ENCODE peak calls at places on chromosomes 12 and 14, in seven cellular contexts. Z is CD8-positive, alpha-beta T cell; P is right cardiac atrium; G is mammary epithelial cell; J is PC-3; O is cardiac muscle cell; B is uterus. Q is an unnamed sample.

GRCh38 chr12:123142518-123142840 is 8.4 kb downstream of the PITPNM2 start:
- DNase-seq in Z (no peak), P (no peak), G (no peak), J (no peak), O (no peak), B (no peak), Q (no peak)

GRCh38 chr12:16118586-16118985 is 158.9 kb downstream of the SLC15A5 start:
- DNase-seq in Z (no peak), P (no peak), G (no peak), J (no peak), O (no peak), B (no peak), Q (no peak)

GRCh38 chr14:104206281-104206904 is 68.0 kb downstream of the KIF26A start:
- DNase-seq in Z (no peak), P (peak), G (no peak), J (no peak), O (peak), B (no peak), Q (no peak)

GRCh38 chr12:127150479-127150878 is 1116.5 kb upstream of the TMEM132C start:
- DNase-seq in Z (no peak), P (no peak), G (no peak), J (peak), O (no peak), B (no peak), Q (no peak)

GRCh38 chr12:99261256-99261655 is 386.3 kb upstream of the GARIN6 start:
- DNase-seq in Z (no peak), P (no peak), G (no peak), J (no peak), O (no peak), B (no peak), Q (no peak)

GRCh38 chr12:77591959-77592358 is 238.7 kb upstream of the NAV3 start:
- DNase-seq in Z (no peak), P (peak), G (no peak), J (no peak), O (peak), B (no peak), Q (no peak)

GRCh38 chr14:96754162-96754844 is 42.9 kb upstream of the VRK1 start:
- DNase-seq in Z (no peak), P (no peak), G (peak), J (peak), O (no peak), B (no peak), Q (no peak)

GRCh38 chr14:95360828-95361227 is 41.1 kb upstream of the CLMN start:
- DNase-seq in Z (no peak), P (no peak), G (no peak), J (no peak), O (no peak), B (no peak), Q (no peak)

GRCh38 chr12:68263366-68263765 is 10.0 kb upstream of the IL22 start:
- DNase-seq in Z (no peak), P (no peak), G (no peak), J (no peak), O (no peak), B (no peak), Q (no peak)

GRCh38 chr12:31217356-31218130 is 108.4 kb downstream of the SINHCAF start:
- DNase-seq in Z (no peak), P (no peak), G (no peak), J (no peak), O (no peak), B (no peak), Q (no peak)

GRCh38 chr12:27257104-27257848 is 13.2 kb downstream of the STK38L start:
- DNase-seq in Z (no peak), P (no peak), G (no peak), J (no peak), O (no peak), B (no peak), Q (no peak)

GRCh38 chr12:130016194-130016593 is 112.4 kb upstream of the TMEM132D start:
- DNase-seq in Z (no peak), P (no peak), G (no peak), J (no peak), O (no peak), B (no peak), Q (no peak)

GRCh38 chr14:105260826-105261438 is 12.6 kb downstream of the BTBD6 start:
- DNase-seq in Z (no peak), P (peak), G (no peak), J (no peak), O (no peak), B (no peak), Q (no peak)

GRCh38 chr12:79691299-79692248 is 810 bp upstream of the PAWR start:
- DNase-seq in Z (no peak), P (no peak), G (peak), J (peak), O (peak), B (peak), Q (peak)

GRCh38 chr12:113214938-113215400 is 6.3 kb upstream of the TPCN1 start:
- DNase-seq in Z (no peak), P (peak), G (peak), J (peak), O (no peak), B (peak), Q (no peak)

GRCh38 chr12:112102127-112102526 is 6.5 kb downstream of the NAA25 start:
- DNase-seq in Z (no peak), P (no peak), G (no peak), J (no peak), O (no peak), B (no peak), Q (no peak)

GRCh38 chr14:32985881-32986280 is 47.2 kb downstream of the NPAS3 start:
- DNase-seq in Z (no peak), P (no peak), G (no peak), J (no peak), O (no peak), B (no peak), Q (peak)

GRCh38 chr12:52518574-52519469 is 1.4 kb downstream of the KRT5 start:
- DNase-seq in Z (no peak), P (no peak), G (peak), J (no peak), O (no peak), B (no peak), Q (no peak)

GRCh38 chr14:67228325-67228984 is 12.8 kb upstream of the PALS1 start:
- DNase-seq in Z (no peak), P (no peak), G (peak), J (peak), O (no peak), B (no peak), Q (no peak)

GRCh38 chr12:77102691-77103090 is 37.3 kb upstream of the E2F7 start:
- DNase-seq in Z (no peak), P (no peak), G (peak), J (peak), O (no peak), B (no peak), Q (no peak)

GRCh38 chr14:64938972-64939816 is 3.4 kb downstream of the GPX2 start:
- DNase-seq in Z (no peak), P (no peak), G (no peak), J (no peak), O (no peak), B (no peak), Q (no peak)

GRCh38 chr14:61774861-61775260 is 12.6 kb downstream of the SNAPC1 start:
- DNase-seq in Z (no peak), P (no peak), G (no peak), J (peak), O (no peak), B (no peak), Q (no peak)

GRCh38 chr14:46973295-46973694 is 321.7 kb upstream of the RPL10L start:
- DNase-seq in Z (no peak), P (no peak), G (no peak), J (no peak), O (no peak), B (no peak), Q (no peak)

GRCh38 chr12:62789856-62790255 is 145.1 kb downstream of the PPM1H start:
- DNase-seq in Z (no peak), P (no peak), G (no peak), J (no peak), O (no peak), B (no peak), Q (no peak)

GRCh38 chr12:125295550-125295949 is 230.3 kb downstream of the AACS start:
- DNase-seq in Z (no peak), P (no peak), G (no peak), J (no peak), O (no peak), B (no peak), Q (no peak)

GRCh38 chr12:91817512-91817911 is 328.1 kb downstream of the BTG1 start:
- DNase-seq in Z (no peak), P (no peak), G (peak), J (peak), O (no peak), B (no peak), Q (no peak)

GRCh38 chr12:32069071-32069470 is 37.6 kb upstream of the BICD1 start:
- DNase-seq in Z (no peak), P (no peak), G (no peak), J (no peak), O (no peak), B (no peak), Q (no peak)

GRCh38 chr12:14931359-14931758 is 7.0 kb downstream of the ERP27 start:
- DNase-seq in Z (no peak), P (no peak), G (no peak), J (peak), O (no peak), B (no peak), Q (no peak)

GRCh38 chr14:59337151-59337611 is 128.0 kb downstream of the GPR135 start:
- DNase-seq in Z (no peak), P (peak), G (no peak), J (no peak), O (no peak), B (peak), Q (no peak)

DNA sequence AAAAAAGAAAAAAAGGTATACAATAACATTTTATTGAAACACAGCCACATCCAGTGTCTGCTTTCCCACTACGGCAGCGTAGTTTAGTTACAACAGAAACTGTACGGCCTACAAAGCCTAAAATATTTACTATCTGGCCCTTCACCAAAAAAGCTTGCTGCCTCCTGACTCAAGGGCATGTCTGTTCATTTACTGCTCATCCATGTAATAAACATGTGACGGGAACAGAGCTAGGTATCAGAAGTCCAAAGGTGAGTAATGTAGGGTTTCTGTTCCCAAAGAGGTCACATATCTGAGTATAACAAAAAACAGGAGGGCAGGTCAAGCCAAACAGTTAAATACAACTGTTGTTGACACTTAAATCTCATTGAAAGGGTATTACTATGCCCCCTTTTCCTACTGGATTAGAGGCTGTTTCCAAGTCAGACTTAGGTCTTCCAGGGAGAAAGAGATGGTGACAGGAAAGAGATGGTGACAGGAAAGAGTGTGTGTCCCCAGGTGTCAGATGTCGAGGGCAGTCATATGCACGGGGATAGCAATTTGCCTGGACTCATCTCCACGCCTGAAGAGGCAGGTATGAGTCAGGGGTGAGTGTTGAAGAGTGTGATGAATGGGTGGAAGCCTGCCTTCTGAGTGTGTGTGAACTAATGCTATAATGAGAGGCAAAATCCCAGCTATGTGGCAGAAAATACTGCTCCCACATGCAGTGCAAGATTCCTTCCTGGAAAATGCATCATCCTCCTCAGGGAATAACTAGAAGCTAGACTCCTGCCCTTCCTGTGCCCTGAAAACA is 77.7 kb downstream of the MAP3K9 start:
- DNase-seq in Z (no peak), P (no peak), G (peak), J (peak), O (no peak), B (no peak), Q (no peak)
- H3K27ac ChIP-seq in Z (no peak), P (no peak), G (peak), J (peak), O (no peak), B (no peak), Q (no peak)

DNA sequence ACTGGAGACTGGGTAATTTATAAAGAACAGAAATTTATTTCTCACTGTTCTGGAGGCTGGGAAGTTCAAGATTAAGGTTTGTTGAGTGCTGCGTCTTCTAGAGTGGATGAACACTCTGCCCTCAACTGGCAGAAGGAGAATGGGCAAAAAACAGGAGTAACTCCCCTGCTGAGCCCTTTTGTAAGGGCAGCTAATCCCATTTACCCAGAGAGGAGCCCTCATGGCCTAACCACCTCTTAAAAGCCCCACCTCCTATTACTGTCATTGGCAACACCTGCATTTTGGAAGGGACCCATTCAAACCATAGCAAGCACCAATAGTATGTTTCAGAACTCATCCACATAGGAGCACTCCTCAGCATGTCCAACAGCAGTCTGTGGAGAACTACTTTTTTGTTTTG is 47.4 kb downstream of the BORCS5 start:
- DNase-seq in Z (no peak), P (no peak), G (no peak), J (no peak), O (no peak), B (no peak), Q (no peak)
- H3K27ac ChIP-seq in Z (no peak), P (no peak), G (no peak), J (no peak), O (no peak), B (peak), Q (no peak)

GRCh38 chr12:12983420-12984035 is 16.5 kb downstream of the HEBP1 start:
- DNase-seq in Z (no peak), P (no peak), G (peak), J (peak), O (peak), B (peak), Q (peak)
- H3K27ac ChIP-seq in Z (no peak), P (no peak), G (no peak), J (no peak), O (no peak), B (peak), Q (peak)

GRCh38 chr14:51562816-51563215 is 88.9 kb upstream of the FRMD6 start:
- DNase-seq in Z (no peak), P (no peak), G (peak), J (peak), O (no peak), B (no peak), Q (no peak)
- H3K27ac ChIP-seq in Z (no peak), P (no peak), G (no peak), J (no peak), O (no peak), B (no peak), Q (no peak)

DNA sequence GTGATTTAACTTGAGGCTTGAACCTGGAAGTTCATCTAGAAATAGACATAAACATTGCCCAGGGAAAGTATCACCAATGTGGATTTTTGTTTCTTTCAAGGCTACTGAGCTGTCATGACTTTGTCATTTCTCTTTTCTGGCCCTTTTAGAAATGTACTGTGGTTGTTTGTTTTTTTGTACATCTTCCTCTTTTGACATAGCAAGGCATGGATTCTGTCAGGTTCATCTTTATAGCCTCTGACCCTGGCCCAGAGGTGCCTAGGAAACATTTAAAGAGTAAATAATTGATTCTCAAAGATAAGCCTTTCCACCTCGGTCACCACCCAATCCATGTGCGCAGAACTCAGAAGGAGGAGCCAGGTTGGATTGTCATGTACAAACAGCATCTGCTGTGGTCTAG is 8.6 kb downstream of the CHST11 start:
- DNase-seq in Z (no peak), P (no peak), G (no peak), J (no peak), O (no peak), B (no peak), Q (no peak)
- H3K27ac ChIP-seq in Z (no peak), P (no peak), G (no peak), J (no peak), O (no peak), B (no peak), Q (no peak)

DNA sequence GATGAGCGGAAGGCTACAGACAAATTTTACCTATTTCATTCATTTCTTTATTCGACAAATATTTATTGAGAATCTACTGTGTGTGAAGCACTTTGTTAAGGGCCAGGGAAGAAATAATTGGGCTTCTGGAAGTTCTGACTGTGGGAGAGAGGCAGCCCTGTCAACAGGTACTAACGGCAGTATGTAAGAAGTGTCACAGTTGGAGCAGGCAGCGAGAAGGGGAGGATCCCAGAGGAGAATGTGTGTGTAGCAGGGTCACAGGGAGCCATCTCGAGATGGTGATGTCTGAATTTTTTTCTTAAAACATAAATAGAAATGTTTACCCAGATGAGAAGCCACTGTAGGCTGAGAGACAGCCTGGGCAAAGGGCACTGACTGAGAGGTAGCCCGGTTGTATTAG is 163.3 kb upstream of the SLC38A2 start:
- DNase-seq in Z (no peak), P (no peak), G (no peak), J (no peak), O (peak), B (no peak), Q (no peak)
- H3K27ac ChIP-seq in Z (no peak), P (no peak), G (no peak), J (no peak), O (peak), B (peak), Q (no peak)

GRCh38 chr14:75222208-75222701 is 45.8 kb upstream of the TMED10 start:
- DNase-seq in Z (no peak), P (no peak), G (peak), J (no peak), O (no peak), B (no peak), Q (no peak)
- H3K27ac ChIP-seq in Z (no peak), P (no peak), G (peak), J (no peak), O (no peak), B (no peak), Q (no peak)

Q was measured in caudate nucleus.